ENCODE peak calls at places on chromosomes 11 and 22, in six cellular contexts. One of them, this sample, is unnamed.

GRCh38 chr11:128872594-128872993 is 5.5 kb upstream of the KCNJ1 start:
- DNase-seq in amniotic epithelial cell: no peak
- DNase-seq in cardiac muscle cell: no peak
- DNase-seq in cerebellum: no peak
- DNase-seq in effector CD4-positive, alpha-beta T cell: no peak
- DNase-seq in stimulated activated CD4-positive, alpha-beta T cell treated with anti-CD3 and anti-CD28 coated beads, Interleukin-2, amount 100 ng/mL, for 48 hours: no peak
- DNase-seq in this sample: no peak

GRCh38 chr11:93983542-93984204 is 37.5 kb upstream of the HEPHL1 start:
- DNase-seq in effector CD4-positive, alpha-beta T cell: no peak
- DNase-seq in cardiac muscle cell: no peak
- DNase-seq in stimulated activated CD4-positive, alpha-beta T cell treated with anti-CD3 and anti-CD28 coated beads, Interleukin-2, amount 100 ng/mL, for 48 hours: no peak
- DNase-seq in cerebellum: no peak
- DNase-seq in amniotic epithelial cell: no peak
- DNase-seq in this sample: no peak

GRCh38 chr11:98365185-98365584 is 655.6 kb upstream of the CNTN5 start:
- DNase-seq in cardiac muscle cell: no peak
- DNase-seq in stimulated activated CD4-positive, alpha-beta T cell treated with anti-CD3 and anti-CD28 coated beads, Interleukin-2, amount 100 ng/mL, for 48 hours: no peak
- DNase-seq in cerebellum: no peak
- DNase-seq in effector CD4-positive, alpha-beta T cell: no peak
- DNase-seq in amniotic epithelial cell: no peak
- DNase-seq in this sample: no peak

GRCh38 chr22:16959345-16959930 is 48.6 kb downstream of the GAB4 start:
- DNase-seq in amniotic epithelial cell: no peak
- DNase-seq in cardiac muscle cell: no peak
- DNase-seq in cerebellum: no peak
- DNase-seq in effector CD4-positive, alpha-beta T cell: no peak
- DNase-seq in stimulated activated CD4-positive, alpha-beta T cell treated with anti-CD3 and anti-CD28 coated beads, Interleukin-2, amount 100 ng/mL, for 48 hours: no peak
- DNase-seq in this sample: no peak

GRCh38 chr11:81342956-81343355 is 1390.7 kb downstream of the FAM181B start:
- DNase-seq in effector CD4-positive, alpha-beta T cell: no peak
- DNase-seq in amniotic epithelial cell: no peak
- DNase-seq in cardiac muscle cell: peak; percentile 3
- DNase-seq in cerebellum: no peak
- DNase-seq in stimulated activated CD4-positive, alpha-beta T cell treated with anti-CD3 and anti-CD28 coated beads, Interleukin-2, amount 100 ng/mL, for 48 hours: no peak
- DNase-seq in this sample: peak; percentile 1

GRCh38 chr11:17631702-17632365 is 84.8 kb downstream of the OTOG start:
- DNase-seq in cardiac muscle cell: no peak
- DNase-seq in stimulated activated CD4-positive, alpha-beta T cell treated with anti-CD3 and anti-CD28 coated beads, Interleukin-2, amount 100 ng/mL, for 48 hours: no peak
- DNase-seq in amniotic epithelial cell: no peak
- DNase-seq in effector CD4-positive, alpha-beta T cell: no peak
- DNase-seq in cerebellum: no peak
- DNase-seq in this sample: no peak

GRCh38 chr11:26944866-26945664 is 48.8 kb upstream of the FIBIN start:
- DNase-seq in amniotic epithelial cell: no peak
- DNase-seq in cerebellum: no peak
- DNase-seq in stimulated activated CD4-positive, alpha-beta T cell treated with anti-CD3 and anti-CD28 coated beads, Interleukin-2, amount 100 ng/mL, for 48 hours: no peak
- DNase-seq in effector CD4-positive, alpha-beta T cell: no peak
- DNase-seq in cardiac muscle cell: no peak
- DNase-seq in this sample: peak; percentile 2

GRCh38 chr11:117900720-117901440 is 24.4 kb upstream of the FXYD6 start:
- DNase-seq in amniotic epithelial cell: no peak
- DNase-seq in stimulated activated CD4-positive, alpha-beta T cell treated with anti-CD3 and anti-CD28 coated beads, Interleukin-2, amount 100 ng/mL, for 48 hours: no peak
- DNase-seq in cardiac muscle cell: no peak
- DNase-seq in effector CD4-positive, alpha-beta T cell: no peak
- DNase-seq in cerebellum: no peak
- DNase-seq in this sample: no peak

GRCh38 chr11:100619484-100619883 is 67.6 kb upstream of the ARHGAP42 start:
- DNase-seq in cerebellum: no peak
- DNase-seq in amniotic epithelial cell: no peak
- DNase-seq in cardiac muscle cell: peak; percentile 23
- DNase-seq in stimulated activated CD4-positive, alpha-beta T cell treated with anti-CD3 and anti-CD28 coated beads, Interleukin-2, amount 100 ng/mL, for 48 hours: no peak
- DNase-seq in effector CD4-positive, alpha-beta T cell: no peak
- DNase-seq in this sample: no peak

GRCh38 chr11:27524155-27524554 is 17.6 kb upstream of the LIN7C start:
- DNase-seq in cardiac muscle cell: peak; percentile 42
- DNase-seq in effector CD4-positive, alpha-beta T cell: no peak
- DNase-seq in stimulated activated CD4-positive, alpha-beta T cell treated with anti-CD3 and anti-CD28 coated beads, Interleukin-2, amount 100 ng/mL, for 48 hours: no peak
- DNase-seq in cerebellum: no peak
- DNase-seq in amniotic epithelial cell: peak; percentile 74
- DNase-seq in this sample: peak; percentile 15

GRCh38 chr11:38095268-38095667 is 1497.2 kb upstream of the RAG2 start:
- DNase-seq in cerebellum: no peak
- DNase-seq in stimulated activated CD4-positive, alpha-beta T cell treated with anti-CD3 and anti-CD28 coated beads, Interleukin-2, amount 100 ng/mL, for 48 hours: no peak
- DNase-seq in amniotic epithelial cell: no peak
- DNase-seq in cardiac muscle cell: no peak
- DNase-seq in effector CD4-positive, alpha-beta T cell: no peak
- DNase-seq in this sample: no peak

GRCh38 chr11:2732261-2732939 is 32.6 kb upstream of the KCNQ1OT1 start:
- DNase-seq in cardiac muscle cell: no peak
- DNase-seq in cerebellum: no peak
- DNase-seq in effector CD4-positive, alpha-beta T cell: no peak
- DNase-seq in amniotic epithelial cell: no peak
- DNase-seq in stimulated activated CD4-positive, alpha-beta T cell treated with anti-CD3 and anti-CD28 coated beads, Interleukin-2, amount 100 ng/mL, for 48 hours: no peak
- DNase-seq in this sample: no peak

GRCh38 chr11:109940816-109941215 is 152.4 kb upstream of the ZC3H12C start:
- DNase-seq in amniotic epithelial cell: peak; percentile 94
- DNase-seq in cardiac muscle cell: no peak
- DNase-seq in stimulated activated CD4-positive, alpha-beta T cell treated with anti-CD3 and anti-CD28 coated beads, Interleukin-2, amount 100 ng/mL, for 48 hours: no peak
- DNase-seq in cerebellum: no peak
- DNase-seq in effector CD4-positive, alpha-beta T cell: no peak
- DNase-seq in this sample: no peak

GRCh38 chr11:61480936-61481335 is 27.6 kb upstream of the LRRC10B start:
- DNase-seq in cardiac muscle cell: peak; percentile 89
- DNase-seq in stimulated activated CD4-positive, alpha-beta T cell treated with anti-CD3 and anti-CD28 coated beads, Interleukin-2, amount 100 ng/mL, for 48 hours: no peak
- DNase-seq in cerebellum: no peak
- DNase-seq in effector CD4-positive, alpha-beta T cell: no peak
- DNase-seq in amniotic epithelial cell: peak; percentile 31
- DNase-seq in this sample: no peak

GRCh38 chr11:134592391-134592990 is 180.4 kb upstream of the B3GAT1 start:
- DNase-seq in cardiac muscle cell: peak; percentile 82
- DNase-seq in stimulated activated CD4-positive, alpha-beta T cell treated with anti-CD3 and anti-CD28 coated beads, Interleukin-2, amount 100 ng/mL, for 48 hours: peak; percentile 62
- DNase-seq in cerebellum: no peak
- DNase-seq in effector CD4-positive, alpha-beta T cell: no peak
- DNase-seq in amniotic epithelial cell: no peak
- DNase-seq in this sample: peak; percentile 18

GRCh38 chr11:94814238-94814976 is 46.3 kb downstream of the AMOTL1 start:
- DNase-seq in effector CD4-positive, alpha-beta T cell: no peak
- DNase-seq in stimulated activated CD4-positive, alpha-beta T cell treated with anti-CD3 and anti-CD28 coated beads, Interleukin-2, amount 100 ng/mL, for 48 hours: no peak
- DNase-seq in cardiac muscle cell: no peak
- DNase-seq in amniotic epithelial cell: peak; percentile 37
- DNase-seq in cerebellum: no peak
- DNase-seq in this sample: no peak

GRCh38 chr11:79375818-79376550 is 64.8 kb downstream of the TENM4 start:
- DNase-seq in cardiac muscle cell: no peak
- DNase-seq in amniotic epithelial cell: no peak
- DNase-seq in effector CD4-positive, alpha-beta T cell: no peak
- DNase-seq in stimulated activated CD4-positive, alpha-beta T cell treated with anti-CD3 and anti-CD28 coated beads, Interleukin-2, amount 100 ng/mL, for 48 hours: no peak
- DNase-seq in cerebellum: no peak
- DNase-seq in this sample: no peak

GRCh38 chr11:28463826-28464225 is 355.6 kb downstream of the METTL15 start:
- DNase-seq in cardiac muscle cell: no peak
- DNase-seq in effector CD4-positive, alpha-beta T cell: no peak
- DNase-seq in cerebellum: no peak
- DNase-seq in stimulated activated CD4-positive, alpha-beta T cell treated with anti-CD3 and anti-CD28 coated beads, Interleukin-2, amount 100 ng/mL, for 48 hours: no peak
- DNase-seq in amniotic epithelial cell: peak; percentile 75
- DNase-seq in this sample: no peak

GRCh38 chr11:117089685-117090084 is 8.5 kb downstream of the SIK3 start:
- DNase-seq in amniotic epithelial cell: peak; percentile 35
- DNase-seq in cardiac muscle cell: no peak
- DNase-seq in stimulated activated CD4-positive, alpha-beta T cell treated with anti-CD3 and anti-CD28 coated beads, Interleukin-2, amount 100 ng/mL, for 48 hours: no peak
- DNase-seq in effector CD4-positive, alpha-beta T cell: no peak
- DNase-seq in cerebellum: no peak
- DNase-seq in this sample: no peak

GRCh38 chr11:122327528-122327927 is 211.5 kb upstream of the BLID start:
- DNase-seq in amniotic epithelial cell: no peak
- DNase-seq in cardiac muscle cell: no peak
- DNase-seq in cerebellum: no peak
- DNase-seq in stimulated activated CD4-positive, alpha-beta T cell treated with anti-CD3 and anti-CD28 coated beads, Interleukin-2, amount 100 ng/mL, for 48 hours: no peak
- DNase-seq in effector CD4-positive, alpha-beta T cell: no peak
- DNase-seq in this sample: no peak

GRCh38 chr11:1310772-1311468 is 1.5 kb upstream of the TOLLIP start:
- DNase-seq in stimulated activated CD4-positive, alpha-beta T cell treated with anti-CD3 and anti-CD28 coated beads, Interleukin-2, amount 100 ng/mL, for 48 hours: peak; percentile 40
- DNase-seq in amniotic epithelial cell: no peak
- DNase-seq in cardiac muscle cell: no peak
- DNase-seq in cerebellum: no peak
- DNase-seq in effector CD4-positive, alpha-beta T cell: peak; percentile 31
- DNase-seq in this sample: no peak

GRCh38 chr22:33658775-33659174 is 261.5 kb downstream of the LARGE1 start:
- DNase-seq in stimulated activated CD4-positive, alpha-beta T cell treated with anti-CD3 and anti-CD28 coated beads, Interleukin-2, amount 100 ng/mL, for 48 hours: no peak
- DNase-seq in effector CD4-positive, alpha-beta T cell: no peak
- DNase-seq in cardiac muscle cell: no peak
- DNase-seq in amniotic epithelial cell: no peak
- DNase-seq in cerebellum: no peak
- DNase-seq in this sample: no peak

GRCh38 chr11:30513087-30513486 is 73.1 kb downstream of the MPPED2 start:
- DNase-seq in cardiac muscle cell: no peak
- DNase-seq in stimulated activated CD4-positive, alpha-beta T cell treated with anti-CD3 and anti-CD28 coated beads, Interleukin-2, amount 100 ng/mL, for 48 hours: no peak
- DNase-seq in amniotic epithelial cell: no peak
- DNase-seq in effector CD4-positive, alpha-beta T cell: no peak
- DNase-seq in cerebellum: no peak
- DNase-seq in this sample: no peak

GRCh38 chr22:30872282-30873041 is 96.1 kb downstream of the MORC2 start:
- DNase-seq in amniotic epithelial cell: no peak
- DNase-seq in cerebellum: no peak
- DNase-seq in stimulated activated CD4-positive, alpha-beta T cell treated with anti-CD3 and anti-CD28 coated beads, Interleukin-2, amount 100 ng/mL, for 48 hours: no peak
- DNase-seq in effector CD4-positive, alpha-beta T cell: no peak
- DNase-seq in cardiac muscle cell: no peak
- DNase-seq in this sample: no peak

GRCh38 chr11:58577441-58578135 is 1.3 kb upstream of the ZFP91 start:
- DNase-seq in effector CD4-positive, alpha-beta T cell: peak; percentile 75
- DNase-seq in stimulated activated CD4-positive, alpha-beta T cell treated with anti-CD3 and anti-CD28 coated beads, Interleukin-2, amount 100 ng/mL, for 48 hours: peak; percentile 60
- DNase-seq in cardiac muscle cell: peak; percentile 58
- DNase-seq in cerebellum: no peak
- DNase-seq in amniotic epithelial cell: peak; percentile 90
- DNase-seq in this sample: no peak

GRCh38 chr22:45828836-45829235 is 148.1 kb downstream of the WNT7B start:
- DNase-seq in amniotic epithelial cell: no peak
- DNase-seq in effector CD4-positive, alpha-beta T cell: no peak
- DNase-seq in cardiac muscle cell: no peak
- DNase-seq in cerebellum: no peak
- DNase-seq in stimulated activated CD4-positive, alpha-beta T cell treated with anti-CD3 and anti-CD28 coated beads, Interleukin-2, amount 100 ng/mL, for 48 hours: no peak
- DNase-seq in this sample: no peak

GRCh38 chr11:1839924-1840779 is 1.4 kb downstream of the TNNI2 start:
- DNase-seq in stimulated activated CD4-positive, alpha-beta T cell treated with anti-CD3 and anti-CD28 coated beads, Interleukin-2, amount 100 ng/mL, for 48 hours: no peak
- DNase-seq in effector CD4-positive, alpha-beta T cell: no peak
- DNase-seq in amniotic epithelial cell: no peak
- DNase-seq in cardiac muscle cell: no peak
- DNase-seq in cerebellum: no peak
- DNase-seq in this sample: no peak

GRCh38 chr11:59822989-59823566 is 12.5 kb upstream of the MRPL16 start:
- DNase-seq in cerebellum: peak; percentile 64
- DNase-seq in stimulated activated CD4-positive, alpha-beta T cell treated with anti-CD3 and anti-CD28 coated beads, Interleukin-2, amount 100 ng/mL, for 48 hours: no peak
- DNase-seq in effector CD4-positive, alpha-beta T cell: peak; percentile 8
- DNase-seq in cardiac muscle cell: peak; percentile 75
- DNase-seq in amniotic epithelial cell: peak; percentile 56
- DNase-seq in this sample: peak; percentile 63

GRCh38 chr11:94017446-94017845 is 3.7 kb upstream of the HEPHL1 start:
- DNase-seq in amniotic epithelial cell: no peak
- DNase-seq in cerebellum: no peak
- DNase-seq in effector CD4-positive, alpha-beta T cell: no peak
- DNase-seq in stimulated activated CD4-positive, alpha-beta T cell treated with anti-CD3 and anti-CD28 coated beads, Interleukin-2, amount 100 ng/mL, for 48 hours: no peak
- DNase-seq in cardiac muscle cell: no peak
- DNase-seq in this sample: no peak

GRCh38 chr11:47631473-47631872 is 10.9 kb downstream of the MTCH2 start:
- DNase-seq in effector CD4-positive, alpha-beta T cell: no peak
- DNase-seq in cerebellum: no peak
- DNase-seq in stimulated activated CD4-positive, alpha-beta T cell treated with anti-CD3 and anti-CD28 coated beads, Interleukin-2, amount 100 ng/mL, for 48 hours: no peak
- DNase-seq in cardiac muscle cell: peak; percentile 37
- DNase-seq in amniotic epithelial cell: peak; percentile 15
- DNase-seq in this sample: no peak

GRCh38 chr11:126914941-126915340 is 85.6 kb downstream of the KIRREL3 start:
- DNase-seq in effector CD4-positive, alpha-beta T cell: no peak
- DNase-seq in stimulated activated CD4-positive, alpha-beta T cell treated with anti-CD3 and anti-CD28 coated beads, Interleukin-2, amount 100 ng/mL, for 48 hours: no peak
- DNase-seq in amniotic epithelial cell: peak; percentile 34
- DNase-seq in cardiac muscle cell: no peak
- DNase-seq in cerebellum: no peak
- DNase-seq in this sample: no peak

GRCh38 chr22:44453441-44454112 is 44.5 kb downstream of the RTL6 start:
- DNase-seq in effector CD4-positive, alpha-beta T cell: no peak
- DNase-seq in cerebellum: no peak
- DNase-seq in amniotic epithelial cell: no peak
- DNase-seq in cardiac muscle cell: no peak
- DNase-seq in stimulated activated CD4-positive, alpha-beta T cell treated with anti-CD3 and anti-CD28 coated beads, Interleukin-2, amount 100 ng/mL, for 48 hours: no peak
- DNase-seq in this sample: no peak

GRCh38 chr22:47687776-47688175 is 925.3 kb downstream of the TBC1D22A start:
- DNase-seq in amniotic epithelial cell: no peak
- DNase-seq in cardiac muscle cell: no peak
- DNase-seq in effector CD4-positive, alpha-beta T cell: no peak
- DNase-seq in stimulated activated CD4-positive, alpha-beta T cell treated with anti-CD3 and anti-CD28 coated beads, Interleukin-2, amount 100 ng/mL, for 48 hours: no peak
- DNase-seq in cerebellum: no peak
- DNase-seq in this sample: no peak

GRCh38 chr11:73189723-73190556 is 28.1 kb upstream of the P2RY2 start:
- DNase-seq in effector CD4-positive, alpha-beta T cell: no peak
- DNase-seq in stimulated activated CD4-positive, alpha-beta T cell treated with anti-CD3 and anti-CD28 coated beads, Interleukin-2, amount 100 ng/mL, for 48 hours: no peak
- DNase-seq in cardiac muscle cell: no peak
- DNase-seq in amniotic epithelial cell: no peak
- DNase-seq in cerebellum: no peak
- DNase-seq in this sample: no peak

GRCh38 chr22:35568751-35569725 is 28.4 kb downstream of the RASD2 start:
- DNase-seq in cerebellum: no peak
- DNase-seq in effector CD4-positive, alpha-beta T cell: no peak
- DNase-seq in cardiac muscle cell: no peak
- DNase-seq in stimulated activated CD4-positive, alpha-beta T cell treated with anti-CD3 and anti-CD28 coated beads, Interleukin-2, amount 100 ng/mL, for 48 hours: no peak
- DNase-seq in amniotic epithelial cell: peak; percentile 46
- DNase-seq in this sample: no peak

GRCh38 chr11:9512370-9513019 is 51.7 kb downstream of the ZNF143 start:
- DNase-seq in effector CD4-positive, alpha-beta T cell: no peak
- DNase-seq in stimulated activated CD4-positive, alpha-beta T cell treated with anti-CD3 and anti-CD28 coated beads, Interleukin-2, amount 100 ng/mL, for 48 hours: no peak
- DNase-seq in amniotic epithelial cell: no peak
- DNase-seq in cardiac muscle cell: no peak
- DNase-seq in cerebellum: no peak
- DNase-seq in this sample: no peak

GRCh38 chr11:65856689-65857499 is 1.1 kb downstream of the CFL1 start:
- DNase-seq in cardiac muscle cell: peak; percentile 78
- DNase-seq in stimulated activated CD4-positive, alpha-beta T cell treated with anti-CD3 and anti-CD28 coated beads, Interleukin-2, amount 100 ng/mL, for 48 hours: peak; percentile 78
- DNase-seq in amniotic epithelial cell: peak; percentile 55
- DNase-seq in cerebellum: peak; percentile 61
- DNase-seq in effector CD4-positive, alpha-beta T cell: peak; percentile 80
- DNase-seq in this sample: peak; percentile 55

GRCh38 chr11:32817181-32817842 is 12.4 kb upstream of the PRRG4 start:
- DNase-seq in amniotic epithelial cell: peak; percentile 36
- DNase-seq in cardiac muscle cell: no peak
- DNase-seq in cerebellum: no peak
- DNase-seq in stimulated activated CD4-positive, alpha-beta T cell treated with anti-CD3 and anti-CD28 coated beads, Interleukin-2, amount 100 ng/mL, for 48 hours: no peak
- DNase-seq in effector CD4-positive, alpha-beta T cell: no peak
- DNase-seq in this sample: no peak

This sample was measured in cerebellar cortex.